ENCODE peak calls at places on chromosomes 6 and 20, in ten cellular contexts. M is AG09309, O is hepatocyte, V is A549, B is kidney, H is pancreas, X is spleen, G is left ventricle myocardium inferior, K is uterus, W is IMR-90. S is an unnamed sample.

GRCh38 chr20:2292711-2293110 is 3.1 kb upstream of the TGM3 start:
- DNase-seq in M (peak), O (peak), V (no peak), B (no peak), H (no peak), X (peak), G (no peak), K (no peak), W (no peak), S (no peak)

GRCh38 chr6:32462609-32463008 is 22.9 kb downstream of the HLA-DRA start:
- DNase-seq in M (no peak), O (peak), V (no peak), B (no peak), H (no peak), X (no peak), G (no peak), K (no peak), W (no peak), S (peak)

GRCh38 chr6:105769197-105769596 is 316.9 kb upstream of the PRDM1 start:
- DNase-seq in M (no peak), O (no peak), V (no peak), B (no peak), H (no peak), X (no peak), G (no peak), K (no peak), W (no peak), S (peak)

GRCh38 chr6:5737460-5737859 is 269.3 kb downstream of the NRN1 start:
- DNase-seq in M (no peak), O (no peak), V (no peak), B (no peak), H (no peak), X (no peak), G (no peak), K (no peak), W (no peak), S (no peak)

GRCh38 chr6:8006208-8006607 is 58.0 kb downstream of the BLOC1S5 start:
- DNase-seq in M (no peak), O (peak), V (peak), B (no peak), H (no peak), X (no peak), G (no peak), K (no peak), W (peak), S (peak)

GRCh38 chr6:43687437-43688347 is at the start of gene MRPS18A:
- DNase-seq in M (no peak), O (peak), V (peak), B (peak), H (peak), X (peak), G (peak), K (peak), W (peak), S (peak)

GRCh38 chr6:161921602-161922400 is 647.9 kb upstream of the AGPAT4 start:
- DNase-seq in M (no peak), O (no peak), V (no peak), B (no peak), H (no peak), X (no peak), G (no peak), K (no peak), W (no peak), S (no peak)

GRCh38 chr6:113634352-113635163 is 222.6 kb upstream of the MARCKS start:
- DNase-seq in M (peak), O (no peak), V (peak), B (no peak), H (no peak), X (no peak), G (no peak), K (no peak), W (peak), S (peak)

GRCh38 chr6:139370047-139370706 is 4.3 kb downstream of the CITED2 start:
- DNase-seq in M (peak), O (peak), V (no peak), B (no peak), H (no peak), X (no peak), G (no peak), K (no peak), W (peak), S (peak)

GRCh38 chr6:159180001-159180400 is 10.8 kb downstream of the FNDC1 start:
- DNase-seq in M (peak), O (no peak), V (no peak), B (no peak), H (no peak), X (no peak), G (no peak), K (no peak), W (peak), S (peak)

GRCh38 chr6:2630891-2631458 is 119.7 kb downstream of the MYLK4 start:
- DNase-seq in M (no peak), O (no peak), V (peak), B (no peak), H (no peak), X (no peak), G (no peak), K (no peak), W (peak), S (peak)

GRCh38 chr20:36092424-36093024 is 62.0 kb upstream of the EPB41L1 start:
- DNase-seq in M (no peak), O (peak), V (peak), B (peak), H (peak), X (no peak), G (peak), K (no peak), W (no peak), S (no peak)

GRCh38 chr6:158642097-158642601 is 2.4 kb downstream of the DYNLT1 start:
- DNase-seq in M (no peak), O (peak), V (no peak), B (no peak), H (no peak), X (no peak), G (no peak), K (no peak), W (peak), S (peak)

GRCh38 chr6:26064619-26065257 is 22.5 kb upstream of the HFE start:
- DNase-seq in M (no peak), O (peak), V (peak), B (no peak), H (no peak), X (no peak), G (no peak), K (no peak), W (peak), S (peak)

GRCh38 chr20:513429-513828 is 30.2 kb downstream of the CSNK2A1 start:
- DNase-seq in M (no peak), O (no peak), V (no peak), B (no peak), H (no peak), X (no peak), G (no peak), K (no peak), W (peak), S (peak)

GRCh38 chr6:51024126-51024525 is 205.5 kb downstream of the TFAP2B start:
- DNase-seq in M (no peak), O (no peak), V (no peak), B (no peak), H (no peak), X (no peak), G (no peak), K (no peak), W (no peak), S (no peak)

GRCh38 chr6:33630014-33630413 is 8.9 kb downstream of the ITPR3 start:
- DNase-seq in M (no peak), O (no peak), V (no peak), B (peak), H (no peak), X (no peak), G (no peak), K (no peak), W (no peak), S (no peak)

GRCh38 chr6:36676142-36677058 is 2.1 kb upstream of the CDKN1A start:
- DNase-seq in M (no peak), O (no peak), V (no peak), B (no peak), H (peak), X (peak), G (no peak), K (no peak), W (peak), S (peak)

GRCh38 chr20:3808141-3808479 is 12.0 kb downstream of the CDC25B start:
- DNase-seq in M (peak), O (peak), V (peak), B (peak), H (peak), X (peak), G (peak), K (peak), W (peak), S (peak)

GRCh38 chr20:6122111-6122872 is 538 bp downstream of the FERMT1 start:
- DNase-seq in M (no peak), O (peak), V (peak), B (no peak), H (no peak), X (no peak), G (no peak), K (no peak), W (peak), S (peak)
- H3K4me3 ChIP-seq in M (peak), O (peak), V (peak), B (peak), H (peak), X (peak), G (peak), K (peak), W (peak), S (peak)

GRCh38 chr20:17928633-17929311 is 39.8 kb downstream of the SNX5 start:
- DNase-seq in M (no peak), O (peak), V (no peak), B (no peak), H (peak), X (no peak), G (no peak), K (no peak), W (no peak), S (no peak)
- TF ChIP-seq CTCF in M (no peak), O (no peak), V (no peak), B (no peak), H (no peak), X (no peak), G (no peak), K (no peak), W (no peak), S (no peak)

GRCh38 chr20:54475334-54476287 is at the start of gene DOK5:
- DNase-seq in M (no peak), O (peak), V (no peak), B (peak), H (no peak), X (no peak), G (peak), K (peak), W (peak), S (peak)
- H3K4me3 ChIP-seq in M (peak), O (peak), V (peak), B (peak), H (peak), X (peak), G (peak), K (peak), W (peak), S (peak)

GRCh38 chr20:57582029-57582378 is 21.1 kb downstream of the PCK1 start:
- DNase-seq in M (no peak), O (no peak), V (no peak), B (no peak), H (no peak), X (peak), G (no peak), K (no peak), W (no peak), S (no peak)

GRCh38 chr20:57581202-57582028 is 20.5 kb downstream of the PCK1 start:
- DNase-seq in M (no peak), O (no peak), V (no peak), B (no peak), H (no peak), X (peak), G (no peak), K (no peak), W (no peak), S (no peak)

GRCh38 chr20:57580478-57581201 is 19.7 kb downstream of the PCK1 start:
- DNase-seq in M (no peak), O (no peak), V (no peak), B (no peak), H (no peak), X (peak), G (no peak), K (no peak), W (no peak), S (no peak)

GRCh38 chr20:57583289-57584257 is 22.7 kb downstream of the PCK1 start:
- DNase-seq in M (no peak), O (no peak), V (no peak), B (no peak), H (no peak), X (peak), G (no peak), K (no peak), W (no peak), S (no peak)

DNA sequence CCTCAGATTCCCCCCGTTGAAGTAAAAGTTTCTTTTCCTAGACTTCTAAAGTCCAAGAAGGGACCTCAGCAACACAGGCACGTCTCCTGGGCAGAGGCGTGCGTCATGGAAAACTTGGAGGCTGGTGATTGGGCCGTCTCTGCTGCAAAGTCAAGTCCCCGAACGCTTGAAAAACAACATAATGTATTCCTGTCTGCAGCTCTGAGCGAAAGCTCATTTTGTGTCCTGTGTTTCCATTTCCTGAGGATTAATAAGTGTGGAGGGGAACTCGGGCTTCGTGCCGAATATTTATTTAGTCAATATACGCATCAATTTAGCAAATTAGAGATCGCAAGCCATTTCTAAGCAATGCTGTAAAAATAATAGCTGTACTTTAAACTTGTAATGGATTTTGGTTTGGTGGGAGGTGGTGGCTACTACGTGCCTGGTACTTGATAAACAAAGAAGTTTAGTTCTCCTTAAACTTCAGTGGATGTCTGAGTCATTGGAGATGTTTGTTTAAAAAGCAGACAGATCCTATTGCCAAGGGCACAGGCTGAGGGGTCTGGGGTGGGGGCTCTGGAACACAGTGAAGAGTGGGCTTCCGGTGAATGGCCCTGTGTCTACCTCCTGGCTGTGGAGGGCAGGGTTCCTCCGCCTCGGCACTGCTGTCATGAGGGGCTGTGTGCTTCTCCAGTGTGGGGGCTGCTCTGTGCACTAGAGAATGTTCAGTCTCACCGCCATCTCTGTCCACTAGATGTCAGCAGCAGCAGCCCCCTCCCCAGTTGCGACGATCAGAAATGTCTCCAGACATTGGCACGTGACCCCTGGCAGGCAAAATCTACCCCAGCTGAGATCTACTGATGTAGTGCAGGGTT is 21.8 kb downstream of the PCK1 start:
- DNase-seq in M (no peak), O (peak), V (peak), B (peak), H (no peak), X (peak), G (no peak), K (peak), W (peak), S (peak)
- TF ChIP-seq CTCF in M (peak), O (peak), V (peak), B (peak), H (no peak), X (peak), G (peak), K (no peak), W (peak), S (peak)

DNA sequence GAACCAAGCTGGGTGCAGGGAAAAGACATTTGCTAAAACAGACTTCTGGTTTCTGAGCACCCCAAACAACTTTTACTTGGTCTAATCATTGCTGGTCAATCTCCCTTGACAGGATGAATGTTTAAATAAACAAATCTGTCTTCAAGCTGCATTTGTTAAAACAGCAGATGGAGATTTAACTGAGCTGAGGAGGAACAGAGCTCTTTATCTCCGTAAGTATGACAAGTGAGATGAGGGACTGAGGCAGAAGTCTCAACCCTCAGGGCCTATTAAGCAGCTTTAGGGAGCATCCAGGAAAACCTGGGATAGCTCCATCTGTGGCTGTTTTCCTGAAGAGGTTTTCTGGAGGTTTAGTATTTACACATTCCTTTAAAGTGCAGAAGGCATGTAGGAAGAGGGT is 40.6 kb downstream of the NINL start:
- DNase-seq in M (no peak), O (no peak), V (no peak), B (no peak), H (no peak), X (no peak), G (no peak), K (no peak), W (no peak), S (no peak)
- H3K4me3 ChIP-seq in M (no peak), O (no peak), V (no peak), B (no peak), H (no peak), X (no peak), G (no peak), K (no peak), W (no peak), S (no peak)

GRCh38 chr20:46407671-46407996 is 1.2 kb upstream of the ELMO2 start:
- DNase-seq in M (no peak), O (no peak), V (no peak), B (no peak), H (peak), X (no peak), G (no peak), K (no peak), W (no peak), S (no peak)
- TF ChIP-seq CTCF in M (no peak), O (no peak), V (no peak), B (no peak), H (no peak), X (no peak), G (no peak), K (no peak), W (no peak), S (no peak)

GRCh38 chr6:128521302-128521632 is 868 bp upstream of the PTPRK start:
- DNase-seq in M (no peak), O (no peak), V (no peak), B (no peak), H (no peak), X (no peak), G (no peak), K (no peak), W (no peak), S (peak)
- H3K4me3 ChIP-seq in M (peak), O (peak), V (peak), B (peak), H (peak), X (peak), G (peak), K (peak), W (peak), S (peak)

GRCh38 chr20:63470410-63470809 is 2.0 kb downstream of the KCNQ2 start:
- DNase-seq in M (no peak), O (no peak), V (no peak), B (no peak), H (no peak), X (no peak), G (no peak), K (no peak), W (no peak), S (no peak)

GRCh38 chr20:63472159-63472811 is at the start of gene KCNQ2:
- DNase-seq in M (no peak), O (no peak), V (no peak), B (no peak), H (no peak), X (no peak), G (no peak), K (no peak), W (no peak), S (no peak)

GRCh38 chr20:63471002-63471718 is 1.3 kb downstream of the KCNQ2 start:
- DNase-seq in M (no peak), O (no peak), V (no peak), B (no peak), H (no peak), X (no peak), G (no peak), K (no peak), W (no peak), S (no peak)

GRCh38 chr20:63472862-63473390 is 471 bp upstream of the KCNQ2 start:
- DNase-seq in M (no peak), O (no peak), V (no peak), B (no peak), H (no peak), X (no peak), G (no peak), K (no peak), W (no peak), S (no peak)

DNA sequence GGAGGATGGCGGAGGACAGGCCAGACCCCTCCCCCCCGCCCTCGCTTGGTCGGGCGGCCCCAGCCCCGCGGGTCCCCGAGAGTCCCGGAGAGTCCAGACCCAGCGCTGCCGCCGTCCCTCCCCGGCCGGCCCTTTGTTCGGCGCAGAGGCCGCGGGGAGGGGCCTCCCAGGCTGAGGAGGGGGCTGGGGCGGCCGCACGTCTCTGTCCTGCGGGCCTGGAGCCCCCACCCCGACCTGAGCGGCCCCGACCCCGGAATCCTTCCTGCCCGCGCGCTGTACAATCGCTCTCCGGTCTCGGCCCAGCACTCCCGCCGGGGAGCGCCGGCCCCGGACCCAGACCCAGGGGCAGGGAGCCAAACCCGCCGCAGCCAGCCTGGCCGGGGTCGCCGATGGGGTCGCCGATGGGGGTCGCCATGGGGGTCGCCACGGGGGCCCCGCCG is 716 bp downstream of the KCNQ2 start:
- DNase-seq in M (no peak), O (no peak), V (no peak), B (no peak), H (no peak), X (no peak), G (no peak), K (no peak), W (no peak), S (no peak)
- TF ChIP-seq CTCF in M (no peak), O (no peak), V (no peak), B (no peak), H (no peak), X (no peak), G (no peak), K (no peak), W (no peak), S (no peak)